ENCODE peak calls at places on chromosome 17, in seven cellular contexts. One of them, this sample, is unnamed.

GRCh38 chr17:66932295-66932694 is 32.2 kb upstream of the CACNG4 start:
- DNase-seq in GM23248: no peak
- DNase-seq in A549: no peak
- DNase-seq in CD8-positive, alpha-beta memory T cell: no peak
- DNase-seq in A673: no peak
- DNase-seq in psoas muscle: no peak
- DNase-seq in heart right ventricle: no peak
- DNase-seq in this sample: no peak

GRCh38 chr17:67718325-67718941 is 697 bp downstream of the NOL11 start:
- DNase-seq in GM23248: peak; percentile 73
- DNase-seq in heart right ventricle: no peak
- DNase-seq in CD8-positive, alpha-beta memory T cell: no peak
- DNase-seq in A673: peak; percentile 65
- DNase-seq in psoas muscle: no peak
- DNase-seq in A549: peak; percentile 32
- DNase-seq in this sample: no peak

GRCh38 chr17:2805961-2806360 is 9.7 kb downstream of the RAP1GAP2 start:
- DNase-seq in heart right ventricle: no peak
- DNase-seq in A673: no peak
- DNase-seq in GM23248: no peak
- DNase-seq in psoas muscle: no peak
- DNase-seq in CD8-positive, alpha-beta memory T cell: no peak
- DNase-seq in A549: no peak
- DNase-seq in this sample: no peak

GRCh38 chr17:180380-181212 is 854 bp downstream of the DOC2B start:
- DNase-seq in psoas muscle: no peak
- DNase-seq in heart right ventricle: peak; percentile 42
- DNase-seq in GM23248: peak; percentile 24
- DNase-seq in A549: no peak
- DNase-seq in A673: no peak
- DNase-seq in CD8-positive, alpha-beta memory T cell: no peak
- DNase-seq in this sample: no peak

GRCh38 chr17:59439711-59440110 is 108.3 kb downstream of the YPEL2 start:
- DNase-seq in psoas muscle: no peak
- DNase-seq in heart right ventricle: no peak
- DNase-seq in A549: no peak
- DNase-seq in A673: no peak
- DNase-seq in CD8-positive, alpha-beta memory T cell: no peak
- DNase-seq in GM23248: no peak
- DNase-seq in this sample: no peak

GRCh38 chr17:63258785-63259184 is 187.3 kb downstream of the CYB561 start:
- DNase-seq in A549: no peak
- DNase-seq in GM23248: no peak
- DNase-seq in psoas muscle: no peak
- DNase-seq in heart right ventricle: no peak
- DNase-seq in A673: no peak
- DNase-seq in CD8-positive, alpha-beta memory T cell: no peak
- DNase-seq in this sample: no peak

GRCh38 chr17:56203430-56203829 is 50.2 kb downstream of the ANKFN1 start:
- DNase-seq in heart right ventricle: no peak
- DNase-seq in A549: peak; percentile 81
- DNase-seq in GM23248: peak; percentile 9
- DNase-seq in psoas muscle: no peak
- DNase-seq in CD8-positive, alpha-beta memory T cell: no peak
- DNase-seq in A673: peak; percentile 30
- DNase-seq in this sample: no peak

GRCh38 chr17:22517716-22518115 is 825.4 kb downstream of the KCNJ18 start:
- DNase-seq in GM23248: no peak
- DNase-seq in A673: no peak
- DNase-seq in heart right ventricle: no peak
- DNase-seq in psoas muscle: no peak
- DNase-seq in CD8-positive, alpha-beta memory T cell: no peak
- DNase-seq in A549: peak; percentile 19
- DNase-seq in this sample: no peak

GRCh38 chr17:49193513-49194296 is 16.7 kb downstream of the GNGT2 start:
- DNase-seq in psoas muscle: peak; percentile 56
- DNase-seq in heart right ventricle: peak; percentile 20
- DNase-seq in A673: peak; percentile 92
- DNase-seq in CD8-positive, alpha-beta memory T cell: no peak
- DNase-seq in GM23248: peak; percentile 70
- DNase-seq in A549: peak; percentile 84
- DNase-seq in this sample: no peak

GRCh38 chr17:50346313-50347086 is 574 bp downstream of the XYLT2 start:
- DNase-seq in CD8-positive, alpha-beta memory T cell: no peak
- DNase-seq in GM23248: peak; percentile 57
- DNase-seq in A673: no peak
- DNase-seq in heart right ventricle: peak; percentile 50
- DNase-seq in psoas muscle: peak; percentile 68
- DNase-seq in A549: no peak
- DNase-seq in this sample: no peak

GRCh38 chr17:13158511-13159240 is 140.8 kb upstream of the ELAC2 start:
- DNase-seq in GM23248: peak; percentile 76
- DNase-seq in A549: no peak
- DNase-seq in psoas muscle: no peak
- DNase-seq in CD8-positive, alpha-beta memory T cell: no peak
- DNase-seq in heart right ventricle: no peak
- DNase-seq in A673: no peak
- DNase-seq in this sample: no peak

GRCh38 chr17:60857521-60857920 is 179.9 kb downstream of the BCAS3 start:
- DNase-seq in A673: no peak
- DNase-seq in CD8-positive, alpha-beta memory T cell: no peak
- DNase-seq in GM23248: no peak
- DNase-seq in heart right ventricle: no peak
- DNase-seq in psoas muscle: no peak
- DNase-seq in A549: no peak
- DNase-seq in this sample: no peak

GRCh38 chr17:50626037-50626574 is 8.6 kb upstream of the ABCC3 start:
- DNase-seq in GM23248: peak; percentile 85
- DNase-seq in psoas muscle: peak; percentile 87
- DNase-seq in A549: peak; percentile 88
- DNase-seq in A673: peak; percentile 81
- DNase-seq in heart right ventricle: peak; percentile 76
- DNase-seq in CD8-positive, alpha-beta memory T cell: peak; percentile 72
- DNase-seq in this sample: peak; percentile 16

GRCh38 chr17:73359987-73360410 is 48.2 kb upstream of the CDC42EP4 start:
- DNase-seq in heart right ventricle: peak; percentile 64
- DNase-seq in A549: no peak
- DNase-seq in A673: no peak
- DNase-seq in GM23248: no peak
- DNase-seq in psoas muscle: no peak
- DNase-seq in CD8-positive, alpha-beta memory T cell: no peak
- DNase-seq in this sample: peak; percentile 86

GRCh38 chr17:57892146-57892819 is 42.4 kb upstream of the MRPS23 start:
- DNase-seq in CD8-positive, alpha-beta memory T cell: peak; percentile 79
- DNase-seq in psoas muscle: peak; percentile 94
- DNase-seq in A549: peak; percentile 92
- DNase-seq in A673: peak; percentile 90
- DNase-seq in GM23248: peak; percentile 92
- DNase-seq in heart right ventricle: peak; percentile 90
- DNase-seq in this sample: peak; percentile 95
- H3K4me1 ChIP-seq in CD8-positive, alpha-beta memory T cell: peaks cover 7% of the 10 kb centered on the region
- H3K4me1 ChIP-seq in psoas muscle: peaks cover 83% of the 10 kb centered on the region
- H3K4me1 ChIP-seq in A549: peaks cover 81% of the 10 kb centered on the region
- H3K4me1 ChIP-seq in A673: peaks cover 32% of the 10 kb centered on the region
- H3K4me1 ChIP-seq in GM23248: peaks cover 63% of the 10 kb centered on the region
- H3K4me1 ChIP-seq in heart right ventricle: peaks cover 88% of the 10 kb centered on the region
- H3K4me1 ChIP-seq in this sample: peaks cover 90% of the 10 kb centered on the region

DNA sequence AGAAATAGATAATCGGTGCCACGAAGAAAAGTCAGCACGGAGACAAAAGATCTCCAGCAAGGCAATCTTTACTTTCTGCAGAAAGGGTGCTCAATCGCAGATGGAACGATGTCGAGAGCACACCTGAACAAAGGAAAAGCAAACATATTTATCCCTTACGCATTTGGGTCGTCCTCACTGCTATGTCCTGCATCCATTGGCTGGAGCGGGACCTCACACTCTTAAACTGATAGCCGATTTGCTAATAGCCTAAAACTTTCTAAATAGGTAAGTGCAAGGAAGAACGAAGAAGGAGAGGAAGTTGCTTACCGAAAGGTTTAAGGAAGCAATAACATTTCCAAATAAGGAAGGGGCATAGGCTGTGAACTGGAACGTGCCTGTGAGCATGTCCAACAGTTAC is 1.2 kb upstream of the AKAP10 start:
- DNase-seq in psoas muscle: no peak
- DNase-seq in A673: no peak
- DNase-seq in GM23248: no peak
- DNase-seq in A549: no peak
- DNase-seq in CD8-positive, alpha-beta memory T cell: no peak
- DNase-seq in heart right ventricle: no peak
- DNase-seq in this sample: no peak
- H3K4me1 ChIP-seq in psoas muscle: peaks cover 20% of the 10 kb centered on the region
- H3K4me1 ChIP-seq in A673: peaks cover 8% of the 10 kb centered on the region
- H3K4me1 ChIP-seq in GM23248: peaks cover 13% of the 10 kb centered on the region
- H3K4me1 ChIP-seq in A549: peaks cover 18% of the 10 kb centered on the region
- H3K4me1 ChIP-seq in CD8-positive, alpha-beta memory T cell: peaks cover 27% of the 10 kb centered on the region
- H3K4me1 ChIP-seq in heart right ventricle: peaks cover 41% of the 10 kb centered on the region
- H3K4me1 ChIP-seq in this sample: peaks cover 17% of the 10 kb centered on the region

GRCh38 chr17:7219812-7220592 is at the start of the genes ACADVL and DLG4:
- DNase-seq in GM23248: peak; percentile 98
- DNase-seq in psoas muscle: peak; percentile 97
- DNase-seq in heart right ventricle: peak; percentile 91
- DNase-seq in A549: peak; percentile 82
- DNase-seq in CD8-positive, alpha-beta memory T cell: peak; percentile 86
- DNase-seq in A673: peak; percentile 85
- DNase-seq in this sample: peak; percentile 89
- H3K4me1 ChIP-seq in GM23248: peaks cover 29% of the 10 kb centered on the region
- H3K4me1 ChIP-seq in psoas muscle: peaks cover 34% of the 10 kb centered on the region
- H3K4me1 ChIP-seq in heart right ventricle: peaks cover 86% of the 10 kb centered on the region
- H3K4me1 ChIP-seq in A549: peaks cover 51% of the 10 kb centered on the region
- H3K4me1 ChIP-seq in CD8-positive, alpha-beta memory T cell: peaks cover 54% of the 10 kb centered on the region
- H3K4me1 ChIP-seq in A673: peaks cover 36% of the 10 kb centered on the region
- H3K4me1 ChIP-seq in this sample: peaks cover 57% of the 10 kb centered on the region

DNA sequence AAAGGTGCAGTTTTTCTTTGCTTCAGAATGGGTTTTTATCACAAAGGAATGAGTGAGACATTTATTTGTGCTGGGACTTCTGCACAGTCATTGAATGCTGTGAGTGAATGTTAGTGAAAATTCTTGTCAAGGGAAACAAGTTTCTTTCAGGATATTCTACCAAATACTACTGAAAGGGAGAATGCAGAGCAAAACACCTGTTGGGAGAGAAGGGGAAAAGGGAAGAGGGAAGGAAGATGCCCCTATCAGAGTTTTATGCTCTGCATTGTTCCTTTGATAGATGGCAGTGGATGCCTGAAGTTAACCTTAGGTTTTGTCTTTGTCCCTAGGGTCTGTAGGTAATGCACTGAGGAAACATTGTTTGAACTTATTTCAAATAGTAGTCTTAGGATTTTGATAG is 3.1 kb downstream of the GGNBP2 start:
- DNase-seq in GM23248: peak; percentile 16
- DNase-seq in heart right ventricle: no peak
- DNase-seq in A549: no peak
- DNase-seq in A673: no peak
- DNase-seq in psoas muscle: no peak
- DNase-seq in CD8-positive, alpha-beta memory T cell: no peak
- DNase-seq in this sample: no peak
- H3K4me1 ChIP-seq in GM23248: peaks cover 28% of the 10 kb centered on the region
- H3K4me1 ChIP-seq in heart right ventricle: peaks cover 71% of the 10 kb centered on the region
- H3K4me1 ChIP-seq in A549: peaks cover 30% of the 10 kb centered on the region
- H3K4me1 ChIP-seq in A673: peaks cover 6% of the 10 kb centered on the region
- H3K4me1 ChIP-seq in psoas muscle: peaks cover 60% of the 10 kb centered on the region
- H3K4me1 ChIP-seq in CD8-positive, alpha-beta memory T cell: peaks cover 64% of the 10 kb centered on the region
- H3K4me1 ChIP-seq in this sample: peaks cover 51% of the 10 kb centered on the region

GRCh38 chr17:38329808-38330730 is 13.7 kb downstream of the GPR179 start:
- DNase-seq in CD8-positive, alpha-beta memory T cell: no peak
- DNase-seq in GM23248: no peak
- DNase-seq in heart right ventricle: no peak
- DNase-seq in A673: no peak
- DNase-seq in A549: no peak
- DNase-seq in psoas muscle: no peak
- DNase-seq in this sample: no peak
- H3K4me1 ChIP-seq in CD8-positive, alpha-beta memory T cell: no peaks in the 10 kb centered on the region
- H3K4me1 ChIP-seq in GM23248: no peaks in the 10 kb centered on the region
- H3K4me1 ChIP-seq in heart right ventricle: peaks cover 15% of the 10 kb centered on the region
- H3K4me1 ChIP-seq in A673: no peaks in the 10 kb centered on the region
- H3K4me1 ChIP-seq in A549: peaks cover 3% of the 10 kb centered on the region
- H3K4me1 ChIP-seq in psoas muscle: no peaks in the 10 kb centered on the region
- H3K4me1 ChIP-seq in this sample: no peaks in the 10 kb centered on the region

GRCh38 chr17:57289130-57289529 is 32.8 kb downstream of the MSI2 start:
- DNase-seq in GM23248: peak; percentile 6
- DNase-seq in CD8-positive, alpha-beta memory T cell: no peak
- DNase-seq in psoas muscle: no peak
- DNase-seq in A673: no peak
- DNase-seq in heart right ventricle: no peak
- DNase-seq in A549: no peak
- DNase-seq in this sample: peak; percentile 48

GRCh38 chr17:57286372-57287105 is 30.2 kb downstream of the MSI2 start:
- DNase-seq in CD8-positive, alpha-beta memory T cell: no peak
- DNase-seq in A549: no peak
- DNase-seq in A673: peak; percentile 75
- DNase-seq in psoas muscle: no peak
- DNase-seq in GM23248: no peak
- DNase-seq in heart right ventricle: no peak
- DNase-seq in this sample: no peak

GRCh38 chr17:57288034-57288752 is 31.9 kb downstream of the MSI2 start:
- DNase-seq in psoas muscle: peak; percentile 72
- DNase-seq in CD8-positive, alpha-beta memory T cell: no peak
- DNase-seq in heart right ventricle: no peak
- DNase-seq in A673: no peak
- DNase-seq in A549: no peak
- DNase-seq in GM23248: peak; percentile 29
- DNase-seq in this sample: peak; percentile 72

GRCh38 chr17:57289613-57290012 is 33.3 kb downstream of the MSI2 start:
- DNase-seq in A549: no peak
- DNase-seq in GM23248: peak; percentile 44
- DNase-seq in CD8-positive, alpha-beta memory T cell: no peak
- DNase-seq in psoas muscle: no peak
- DNase-seq in A673: no peak
- DNase-seq in heart right ventricle: no peak
- DNase-seq in this sample: no peak

DNA sequence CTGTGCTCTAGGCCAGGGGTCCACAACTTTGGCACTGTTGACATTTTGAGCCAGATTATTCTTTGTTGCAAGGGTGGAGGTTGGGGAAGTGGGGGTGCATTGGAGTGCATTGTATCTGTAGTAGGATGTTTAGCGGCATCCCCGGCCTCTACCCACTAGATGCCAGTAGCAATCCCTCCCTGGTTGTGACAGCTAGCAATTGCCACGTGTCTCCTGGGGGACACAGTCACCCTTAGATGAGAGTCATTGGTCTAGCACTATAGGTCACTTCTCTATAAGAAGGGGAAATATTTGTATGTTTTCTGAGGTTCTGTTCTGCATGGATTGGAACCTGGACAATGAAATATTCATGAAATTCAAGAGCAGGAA is 32.4 kb downstream of the MSI2 start:
- DNase-seq in GM23248: peak; percentile 4
- DNase-seq in A673: no peak
- DNase-seq in CD8-positive, alpha-beta memory T cell: no peak
- DNase-seq in psoas muscle: peak; percentile 63
- DNase-seq in A549: no peak
- DNase-seq in heart right ventricle: no peak
- DNase-seq in this sample: peak; percentile 37
- H3K4me1 ChIP-seq in GM23248: no peaks in the 10 kb centered on the region
- H3K4me1 ChIP-seq in A673: peaks cover 23% of the 10 kb centered on the region
- H3K4me1 ChIP-seq in CD8-positive, alpha-beta memory T cell: peaks cover 41% of the 10 kb centered on the region
- H3K4me1 ChIP-seq in psoas muscle: peaks cover 65% of the 10 kb centered on the region
- H3K4me1 ChIP-seq in A549: no peaks in the 10 kb centered on the region
- H3K4me1 ChIP-seq in heart right ventricle: peaks cover 63% of the 10 kb centered on the region
- H3K4me1 ChIP-seq in this sample: peaks cover 66% of the 10 kb centered on the region